ENCODE peak calls at places on chromosomes 16 and 17, in eight cellular contexts. F, N, I, P, V, G, W and R are unnamed samples.

GRCh38 chr16:50394215-50394802 is 25.5 kb upstream of the BRD7 start:
- DNase-seq in F (no peak), N (no peak), I (no peak), P (no peak), V (no peak), G (peak), W (no peak), R (no peak)

GRCh38 chr16:56672761-56673536 is 3.3 kb downstream of the MT1H start:
- DNase-seq in F (no peak), N (no peak), I (no peak), P (no peak), V (no peak), G (no peak), W (peak), R (no peak)

GRCh38 chr16:10218490-10219206 is 36.4 kb upstream of the GRIN2A start:
- DNase-seq in F (no peak), N (no peak), I (no peak), P (no peak), V (no peak), G (no peak), W (no peak), R (no peak)

GRCh38 chr17:19417611-19418010 is 6.6 kb downstream of the RNF112 start:
- DNase-seq in F (no peak), N (no peak), I (no peak), P (no peak), V (no peak), G (no peak), W (no peak), R (no peak)

GRCh38 chr16:84085774-84086173 is 31.0 kb downstream of the MBTPS1 start:
- DNase-seq in F (no peak), N (no peak), I (no peak), P (no peak), V (no peak), G (peak), W (no peak), R (no peak)

GRCh38 chr17:19270951-19271611 is 33.9 kb downstream of the EPN2 start:
- DNase-seq in F (no peak), N (no peak), I (no peak), P (no peak), V (no peak), G (peak), W (no peak), R (no peak)

GRCh38 chr17:71127416-71127815 is 958.1 kb downstream of the KCNJ2 start:
- DNase-seq in F (no peak), N (no peak), I (no peak), P (no peak), V (no peak), G (no peak), W (no peak), R (no peak)

GRCh38 chr17:78779848-78780247 is 2.2 kb downstream of the CYTH1 start:
- DNase-seq in F (no peak), N (no peak), I (peak), P (no peak), V (no peak), G (no peak), W (no peak), R (no peak)

GRCh38 chr17:40615295-40615988 is 32.2 kb downstream of the SMARCE1 start:
- DNase-seq in F (peak), N (peak), I (peak), P (peak), V (peak), G (peak), W (peak), R (peak)

GRCh38 chr17:48011405-48012150 is 26.0 kb downstream of the COPZ2 start:
- DNase-seq in F (peak), N (peak), I (peak), P (no peak), V (peak), G (peak), W (peak), R (peak)

GRCh38 chr16:5510819-5511370 is 413.3 kb upstream of the EEF2KMT start:
- DNase-seq in F (no peak), N (no peak), I (peak), P (no peak), V (no peak), G (no peak), W (no peak), R (no peak)

GRCh38 chr17:17182601-17183136 is 23.5 kb downstream of the PLD6 start:
- DNase-seq in F (no peak), N (no peak), I (no peak), P (no peak), V (no peak), G (no peak), W (no peak), R (no peak)

GRCh38 chr17:1043601-1044251 is 46.8 kb downstream of the TIMM22 start:
- DNase-seq in F (no peak), N (peak), I (peak), P (no peak), V (no peak), G (no peak), W (no peak), R (no peak)

GRCh38 chr17:1541367-1541904 is 21.2 kb downstream of the PITPNA start:
- DNase-seq in F (no peak), N (no peak), I (no peak), P (no peak), V (no peak), G (no peak), W (no peak), R (no peak)

GRCh38 chr16:53893731-53894435 is 189.9 kb downstream of the FTO start:
- DNase-seq in F (peak), N (no peak), I (no peak), P (peak), V (peak), G (no peak), W (peak), R (no peak)

GRCh38 chr17:82029391-82029790 is 2.1 kb upstream of the RAC3 start:
- DNase-seq in F (no peak), N (no peak), I (no peak), P (no peak), V (no peak), G (no peak), W (no peak), R (no peak)

GRCh38 chr17:1724351-1724868 is at the start of gene WDR81:
- DNase-seq in F (peak), N (peak), I (peak), P (peak), V (peak), G (peak), W (peak), R (peak)

GRCh38 chr17:64580384-64581307 is 73.9 kb downstream of the CEP95 start:
- DNase-seq in F (no peak), N (no peak), I (no peak), P (no peak), V (peak), G (no peak), W (peak), R (no peak)

GRCh38 chr16:4160663-4161436 is 44.6 kb upstream of the ADCY9 start:
- DNase-seq in F (no peak), N (no peak), I (no peak), P (no peak), V (peak), G (no peak), W (peak), R (no peak)

GRCh38 chr17:6510321-6511023 is 45.9 kb downstream of the PITPNM3 start:
- DNase-seq in F (peak), N (no peak), I (no peak), P (no peak), V (peak), G (no peak), W (peak), R (no peak)

GRCh38 chr16:68079616-68080344 is 5.4 kb upstream of the NFATC3 start:
- DNase-seq in F (no peak), N (no peak), I (no peak), P (no peak), V (no peak), G (peak), W (no peak), R (no peak)

GRCh38 chr16:19520861-19521331 is 1.0 kb downstream of the GDE1 start:
- DNase-seq in F (peak), N (no peak), I (no peak), P (no peak), V (peak), G (peak), W (peak), R (peak)